ENCODE peak calls at places on chromosome 16, in seven cellular contexts. N, T, J, Y, V, P and F are unnamed samples.

GRCh38 chr16:66298006-66298405 is 68.5 kb upstream of the CDH5 start:
- DNase-seq in Y (no peak), J (no peak), V (no peak), T (no peak), P (no peak), N (no peak), F (no peak)

GRCh38 chr16:6009151-6009550 is 911.6 kb upstream of the EEF2KMT start:
- DNase-seq in T (no peak), P (no peak), Y (peak; percentile 13), J (no peak), N (no peak), V (no peak), F (no peak)

GRCh38 chr16:87056083-87056482 is 261.1 kb downstream of the C16orf95 start:
- DNase-seq in T (no peak), N (peak; percentile 5), Y (no peak), J (no peak), P (no peak), V (peak; percentile 29), F (no peak)

GRCh38 chr16:2895813-2896212 is 12.8 kb downstream of the FLYWCH2 start:
- DNase-seq in Y (no peak), J (no peak), N (peak; percentile 55), P (no peak), V (no peak), T (peak; percentile 11), F (no peak)

GRCh38 chr16:27181020-27181419 is 22.3 kb upstream of the KDM8 start:
- DNase-seq in J (no peak), Y (no peak), V (no peak), P (no peak), T (no peak), N (no peak), F (no peak)

GRCh38 chr16:53581784-53582183 is 78.8 kb upstream of the AKTIP start:
- DNase-seq in N (no peak), T (no peak), V (no peak), J (no peak), P (no peak), Y (no peak), F (no peak)

GRCh38 chr16:78800535-78800934 is 701.1 kb downstream of the WWOX start:
- DNase-seq in P (no peak), V (no peak), Y (no peak), T (no peak), J (no peak), N (no peak), F (no peak)

GRCh38 chr16:87380875-87381274 is 2.7 kb downstream of the FBXO31 start:
- DNase-seq in J (no peak), Y (no peak), N (no peak), P (no peak), T (peak; percentile 13), V (no peak), F (no peak)

GRCh38 chr16:85402910-85403692 is 210.0 kb upstream of the GSE1 start:
- DNase-seq in Y (peak; percentile 5), N (no peak), V (peak; percentile 71), T (peak; percentile 45), P (no peak), J (peak; percentile 31), F (peak; percentile 76)

GRCh38 chr16:22970191-22970845 is 156.4 kb downstream of the HS3ST2 start:
- DNase-seq in N (no peak), T (no peak), V (no peak), P (no peak), Y (no peak), J (no peak), F (no peak)
- H3K4me1 ChIP-seq in N (no peaks in the 10 kb centered on the region), T (no peaks in the 10 kb centered on the region), V (no peaks in the 10 kb centered on the region), P (no peaks in the 10 kb centered on the region), Y (no peaks in the 10 kb centered on the region), J (no peaks in the 10 kb centered on the region), F (no peaks in the 10 kb centered on the region)

GRCh38 chr16:22162658-22163009 is 328 bp downstream of the SDR42E2 start:
- DNase-seq in V (no peak), N (no peak), J (no peak), Y (no peak), P (no peak), T (no peak), F (no peak)
- H3K4me3 ChIP-seq in V (no peak overlapping the region), N (peak overlapping the region; percentile 24), J (no peak overlapping the region), Y (no peak overlapping the region), P (no peak overlapping the region), T (peak overlapping the region; percentile 14), F (no peak overlapping the region)

GRCh38 chr16:1159325-1159972 is 6.5 kb downstream of the CACNA1H start:
- DNase-seq in P (no peak), V (no peak), N (no peak), J (no peak), T (no peak), Y (no peak), F (peak; percentile 61)

GRCh38 chr16:1158456-1159324 is 5.8 kb downstream of the CACNA1H start:
- DNase-seq in T (no peak), J (peak; percentile 84), V (no peak), Y (peak; percentile 47), N (no peak), P (no peak), F (peak; percentile 86)

GRCh38 chr16:1156111-1156982 is 3.4 kb downstream of the CACNA1H start:
- DNase-seq in Y (no peak), N (no peak), V (no peak), J (no peak), T (no peak), P (no peak), F (no peak)

GRCh38 chr16:1156983-1157638 is 4.2 kb downstream of the CACNA1H start:
- DNase-seq in T (no peak), V (no peak), P (no peak), Y (no peak), J (no peak), N (no peak), F (no peak)

DNA sequence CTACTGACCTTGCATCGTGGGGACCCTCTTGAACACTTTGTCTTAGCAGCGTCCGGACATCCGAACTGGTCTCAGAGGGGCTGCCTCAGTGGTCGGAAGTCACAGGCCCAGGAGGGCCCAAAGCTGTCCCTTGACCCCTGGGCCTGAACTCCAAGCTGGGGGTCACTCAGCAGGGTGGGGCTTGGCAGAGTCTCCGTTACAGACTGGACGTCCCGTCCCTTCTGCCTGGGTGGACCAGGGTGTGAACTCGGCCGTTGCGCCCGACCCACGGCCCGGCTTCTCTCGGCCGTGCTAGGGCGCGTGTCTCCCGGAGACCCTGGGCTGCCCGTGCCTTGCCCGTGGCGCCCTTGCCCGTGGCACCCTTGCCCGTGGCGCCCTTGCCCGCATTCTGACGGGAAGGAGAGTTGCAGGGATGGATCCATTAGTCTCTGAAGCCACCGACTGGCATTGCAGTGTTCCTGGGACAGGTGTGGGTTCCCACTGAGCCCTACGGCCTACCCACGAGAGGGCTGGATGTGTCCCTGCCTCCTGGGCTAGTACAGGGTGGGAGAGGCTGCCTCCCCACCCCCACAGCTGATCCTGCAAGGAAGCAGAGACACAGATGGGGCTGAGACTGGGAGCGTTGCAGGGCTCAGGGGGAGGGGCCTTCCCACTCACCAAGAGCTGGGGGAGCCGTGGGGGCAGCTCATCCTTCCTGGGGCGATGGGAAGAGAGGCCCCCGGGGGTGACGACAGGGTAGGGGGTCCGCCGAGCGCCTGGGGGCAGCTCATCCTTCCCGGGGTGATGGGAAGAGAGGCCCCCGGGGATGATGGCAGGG is 4.9 kb downstream of the CACNA1H start:
- DNase-seq in P (no peak), J (no peak), Y (no peak), V (no peak), T (no peak), N (no peak), F (no peak)
- H3K4me1 ChIP-seq in P (peaks cover 56% of the 10 kb centered on the region), J (peaks cover 29% of the 10 kb centered on the region), Y (peaks cover 9% of the 10 kb centered on the region), V (no peaks in the 10 kb centered on the region), T (peaks cover 27% of the 10 kb centered on the region), N (peaks cover 41% of the 10 kb centered on the region), F (peaks cover 42% of the 10 kb centered on the region)

DNA sequence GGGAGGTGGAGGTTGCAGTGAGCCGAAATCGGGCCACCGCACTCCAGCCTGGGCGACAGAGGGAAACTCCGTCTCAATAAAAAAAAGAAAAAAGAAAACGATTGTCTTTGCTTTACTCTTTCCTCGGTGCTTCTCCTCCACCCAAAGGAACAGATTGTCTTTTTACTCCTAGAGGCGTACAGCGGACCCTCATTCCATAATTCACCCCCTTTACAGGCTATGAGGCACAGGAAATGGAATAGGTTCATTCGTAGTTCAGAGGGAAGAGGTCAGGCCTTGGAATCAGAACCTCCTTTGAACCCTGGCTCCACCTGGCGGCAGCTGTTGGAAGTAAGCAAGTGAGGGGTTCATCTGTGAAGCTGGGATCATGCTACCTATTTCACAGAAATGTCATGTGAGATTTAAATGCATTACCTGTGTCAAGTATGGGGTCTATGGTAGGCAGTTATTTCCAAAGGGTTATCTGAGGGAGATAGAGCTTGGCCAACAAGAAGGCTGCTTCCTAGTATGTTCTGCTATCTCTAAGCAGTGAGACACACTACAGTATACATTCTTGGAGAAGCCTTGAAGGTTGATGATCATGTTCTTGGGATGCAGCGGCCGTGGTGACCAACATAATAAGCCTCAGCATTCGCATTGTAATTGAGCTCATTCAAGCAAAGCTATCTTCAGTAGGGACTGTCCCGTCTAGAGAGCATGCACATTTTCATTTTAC is 18.6 kb upstream of the ZNF689 start:
- DNase-seq in N (peak; percentile 86), J (peak; percentile 83), Y (peak; percentile 96), T (peak; percentile 87), P (peak; percentile 84), V (peak; percentile 77), F (peak; percentile 84)
- H3K4me3 ChIP-seq in N (peak overlapping the region; percentile 34), J (no peak overlapping the region), Y (no peak overlapping the region), T (peak overlapping the region; percentile 5), P (peak overlapping the region; percentile 33), V (no peak overlapping the region), F (no peak overlapping the region)